ENCODE peak calls at places on chromosomes 6 and 20, in seven cellular contexts. N is HCT116, H is K562, U is H1, D is HepG2, L is GM12878, A is SK-N-SH. Y is an unnamed sample.
A peak's percentile ranks its signal among the peaks of the same experiment; 100 is the strongest.

GRCh38 chr6:16163066-16163465 is 34.2 kb downstream of the MYLIP start:
- DNase-seq in N (no peak), H (no peak), U (no peak), D (no peak), L (no peak), A (no peak), Y (no peak)

GRCh38 chr6:106591111-106591825 is 38.0 kb downstream of the RTN4IP1 start:
- DNase-seq in N (no peak), H (no peak), U (no peak), D (peak; percentile 15), L (no peak), A (no peak), Y (no peak)

GRCh38 chr6:75483136-75483952 is 10.3 kb downstream of the FILIP1 start:
- DNase-seq in N (no peak), H (no peak), U (no peak), D (no peak), L (no peak), A (no peak), Y (no peak)

GRCh38 chr6:92231220-92231701 is 1188.1 kb downstream of the EPHA7 start:
- DNase-seq in N (no peak), H (no peak), U (no peak), D (no peak), L (no peak), A (no peak), Y (no peak)

GRCh38 chr6:25449774-25450173 is 170.6 kb downstream of the CARMIL1 start:
- DNase-seq in N (no peak), H (no peak), U (no peak), D (no peak), L (no peak), A (peak; percentile 21), Y (no peak)

GRCh38 chr6:159788757-159789376 is 535 bp downstream of the TCP1 start:
- DNase-seq in N (no peak), H (peak; percentile 68), U (no peak), D (peak; percentile 47), L (no peak), A (peak; percentile 50), Y (peak; percentile 24)

GRCh38 chr20:41223112-41223511 is 85.8 kb downstream of the PLCG1 start:
- DNase-seq in N (no peak), H (no peak), U (no peak), D (no peak), L (no peak), A (no peak), Y (no peak)

GRCh38 chr6:15653581-15653980 is 9.2 kb downstream of the DTNBP1 start:
- DNase-seq in N (no peak), H (no peak), U (no peak), D (no peak), L (peak; percentile 36), A (no peak), Y (no peak)

GRCh38 chr6:79781916-79782315 is 150.8 kb downstream of the SH3BGRL2 start:
- DNase-seq in N (no peak), H (no peak), U (no peak), D (no peak), L (no peak), A (no peak), Y (no peak)

GRCh38 chr6:80215063-80215462 is 108.6 kb downstream of the BCKDHB start:
- DNase-seq in N (no peak), H (no peak), U (no peak), D (no peak), L (no peak), A (no peak), Y (no peak)

GRCh38 chr20:62918137-62918536 is 8.2 kb downstream of the DIDO1 start:
- DNase-seq in N (no peak), H (no peak), U (no peak), D (no peak), L (no peak), A (no peak), Y (no peak)

GRCh38 chr20:51100617-51101016 is 77.7 kb upstream of the KCNG1 start:
- DNase-seq in N (no peak), H (no peak), U (no peak), D (no peak), L (no peak), A (no peak), Y (no peak)

GRCh38 chr6:146775227-146775626 is 176.5 kb downstream of the ADGB start:
- DNase-seq in N (no peak), H (no peak), U (no peak), D (no peak), L (no peak), A (no peak), Y (no peak)

GRCh38 chr6:4243237-4243636 is 107.9 kb upstream of the ECI2 start:
- DNase-seq in N (no peak), H (no peak), U (no peak), D (no peak), L (no peak), A (no peak), Y (no peak)

GRCh38 chr6:145380186-145380585 is 355.1 kb downstream of the EPM2A start:
- DNase-seq in N (no peak), H (no peak), U (no peak), D (no peak), L (no peak), A (no peak), Y (no peak)

GRCh38 chr6:110547266-110547964 is 71.0 kb upstream of the SLC22A16 start:
- DNase-seq in N (peak; percentile 73), H (no peak), U (no peak), D (peak; percentile 74), L (no peak), A (no peak), Y (no peak)

GRCh38 chr6:42774201-42774600 is 7.7 kb upstream of the BICRAL start:
- DNase-seq in N (no peak), H (peak; percentile 5), U (no peak), D (no peak), L (no peak), A (no peak), Y (no peak)

GRCh38 chr6:42777126-42777822 is 4.6 kb upstream of the BICRAL start:
- DNase-seq in N (no peak), H (no peak), U (no peak), D (peak; percentile 53), L (peak; percentile 83), A (no peak), Y (no peak)

GRCh38 chr6:42781546-42781810 is 374 bp upstream of the BICRAL start:
- DNase-seq in N (no peak), H (peak; percentile 33), U (no peak), D (no peak), L (no peak), A (peak; percentile 54), Y (no peak)

GRCh38 chr6:42779521-42779920 is 2.3 kb upstream of the BICRAL start:
- DNase-seq in N (no peak), H (no peak), U (no peak), D (no peak), L (no peak), A (no peak), Y (no peak)

DNA sequence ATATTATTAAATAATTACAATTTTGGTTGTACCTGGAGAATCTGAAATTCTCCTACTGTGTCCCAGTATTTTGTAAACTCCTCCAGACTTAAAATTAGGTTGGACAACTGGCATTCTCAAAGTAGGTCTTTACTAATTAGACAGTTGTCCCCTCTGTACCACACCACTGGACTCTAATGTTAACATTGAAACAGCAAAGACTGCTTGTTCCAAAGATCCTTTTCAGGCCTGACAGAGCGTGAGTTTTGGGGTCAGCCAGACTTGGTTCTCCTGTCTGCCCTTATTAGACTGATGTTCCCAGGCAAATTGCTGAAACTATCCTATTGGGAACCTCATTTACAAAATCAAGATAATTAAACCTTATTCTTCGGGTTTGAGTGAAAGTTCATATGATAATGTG is 3.8 kb upstream of the BICRAL start:
- DNase-seq in N (no peak), H (no peak), U (no peak), D (no peak), L (no peak), A (no peak), Y (no peak)
- TF ChIP-seq JUND in N (no peak), H (no peak), U (no peak), D (no peak), L (no peak), A (no peak), Y (no peak)

GRCh38 chr6:62284725-62285124 is 1.3 kb downstream of the KHDRBS2 start:
- DNase-seq in N (no peak), H (no peak), U (no peak), D (no peak), L (no peak), A (no peak), Y (no peak)

GRCh38 chr6:62286470-62286843 is 432 bp upstream of the KHDRBS2 start:
- DNase-seq in N (no peak), H (no peak), U (no peak), D (no peak), L (no peak), A (no peak), Y (no peak)

GRCh38 chr6:62283359-62283758 is 2.7 kb downstream of the KHDRBS2 start:
- DNase-seq in N (no peak), H (no peak), U (no peak), D (no peak), L (no peak), A (no peak), Y (no peak)

GRCh38 chr6:62285612-62286469 is at the start of gene KHDRBS2:
- DNase-seq in N (no peak), H (no peak), U (peak; percentile 92), D (peak; percentile 3), L (peak; percentile 31), A (peak; percentile 30), Y (peak; percentile 45)

DNA sequence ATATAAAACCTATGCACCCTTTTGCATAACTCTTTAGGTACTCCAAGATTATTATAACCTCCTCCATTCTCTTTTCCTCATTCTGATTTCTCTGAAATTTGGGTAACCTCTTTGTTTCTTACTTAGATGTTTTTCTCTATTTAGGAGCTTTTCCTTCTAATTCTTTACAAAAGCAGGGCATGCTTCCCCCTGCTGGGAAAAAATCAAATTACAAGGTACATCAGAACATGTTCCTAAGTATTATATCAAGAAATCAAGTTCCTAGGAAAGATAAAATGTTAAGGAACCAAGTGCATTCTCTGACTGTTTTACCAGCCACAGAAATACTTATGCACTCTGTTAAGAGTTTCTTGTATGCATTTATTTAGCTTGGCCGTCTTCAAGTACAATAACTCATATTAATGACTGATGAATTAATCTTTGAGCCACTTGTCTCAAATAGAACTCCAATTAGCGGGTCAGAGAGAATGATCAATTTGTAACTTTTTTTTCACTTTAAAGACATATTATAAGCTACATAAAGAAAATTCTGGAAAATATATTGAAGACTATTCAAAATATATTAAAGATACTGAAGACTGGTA is 2.1 kb downstream of the KHDRBS2 start:
- DNase-seq in N (peak; percentile 7), H (no peak), U (no peak), D (peak; percentile 50), L (no peak), A (peak; percentile 23), Y (peak; percentile 43)
- TF ChIP-seq JUND in N (no peak), H (no peak), U (no peak), D (no peak), L (no peak), A (no peak), Y (no peak)

GRCh38 chr6:40379811-40380210 is 207.4 kb downstream of the LRFN2 start:
- DNase-seq in N (no peak), H (no peak), U (peak; percentile 13), D (no peak), L (no peak), A (no peak), Y (peak; percentile 18)
- TF ChIP-seq JUND in N (no peak), H (no peak), U (no peak), D (no peak), L (no peak), A (no peak), Y (no peak)

DNA sequence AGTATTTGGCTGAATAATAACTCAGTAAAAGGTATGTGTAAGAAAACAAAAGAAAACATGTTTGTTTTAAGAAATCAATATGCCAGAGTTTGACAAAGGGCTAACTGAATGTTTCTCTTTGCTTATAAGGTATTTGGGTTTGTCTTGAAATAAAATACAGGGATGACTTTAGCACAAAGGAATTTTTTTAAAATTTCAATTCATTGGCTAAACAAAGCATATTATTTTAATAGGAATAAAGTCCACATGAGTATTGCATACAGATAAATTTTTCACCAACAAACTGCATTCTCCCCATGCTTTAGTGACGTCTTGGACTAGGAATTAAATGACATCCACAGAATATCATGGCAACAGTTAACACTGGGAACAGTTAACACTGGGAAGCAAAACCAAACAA is 480.0 kb upstream of the JAG1 start:
- DNase-seq in N (no peak), H (no peak), U (no peak), D (no peak), L (no peak), A (no peak), Y (no peak)
- TF ChIP-seq JUND in N (no peak), H (no peak), U (no peak), D (no peak), L (no peak), A (no peak), Y (no peak)

Y was measured in T47D.